ENCODE peak calls at places on chromosomes 11 and 22, in eight cellular contexts. R is BJ, C is putamen, P is immature natural killer cell, G is NCI-H69, U is NCI-H460, X is WTC11, O is fibroblast of lung. Q is an unnamed sample.

GRCh38 chr11:9596926-9597325 is 23.5 kb downstream of the WEE1 start:
- DNase-seq in R (no peak), C (no peak), P (no peak), G (no peak), U (no peak), X (no peak), O (peak), Q (no peak)

GRCh38 chr11:57645716-57646085 is 4.0 kb downstream of the YPEL4 start:
- DNase-seq in R (no peak), C (no peak), P (no peak), G (no peak), U (no peak), X (peak), O (no peak), Q (no peak)

GRCh38 chr11:122032317-122032716 is 83.7 kb downstream of the BLID start:
- DNase-seq in R (peak), C (no peak), P (no peak), G (no peak), U (no peak), X (no peak), O (peak), Q (no peak)

GRCh38 chr22:17655289-17655688 is 16.7 kb downstream of the BCL2L13 start:
- DNase-seq in R (no peak), C (no peak), P (no peak), G (no peak), U (no peak), X (no peak), O (no peak), Q (no peak)

GRCh38 chr11:84763931-84764330 is 863.2 kb downstream of the DLG2 start:
- DNase-seq in R (no peak), C (no peak), P (no peak), G (no peak), U (no peak), X (no peak), O (no peak), Q (no peak)

GRCh38 chr11:34827239-34827638 is 88.9 kb downstream of the APIP start:
- DNase-seq in R (no peak), C (no peak), P (no peak), G (no peak), U (no peak), X (no peak), O (no peak), Q (no peak)

GRCh38 chr11:1457326-1457680 is 29.3 kb downstream of the MOB2 start:
- DNase-seq in R (no peak), C (no peak), P (no peak), G (no peak), U (no peak), X (no peak), O (no peak), Q (no peak)

GRCh38 chr22:24686280-24686679 is 83.3 kb downstream of the GGT1 start:
- DNase-seq in R (no peak), C (no peak), P (no peak), G (no peak), U (no peak), X (no peak), O (no peak), Q (no peak)

Q was measured in T47D.